ENCODE peak calls at places on chromosomes 1 and 21, in eight cellular contexts. S, P, W, V, U, N, F and D are unnamed samples.
A peak's percentile ranks its signal among the peaks of the same experiment; 100 is the strongest.

GRCh38 chr1:238476881-238477280 is 586.2 kb upstream of the ZP4 start:
- DNase-seq in N (no peak), P (no peak), W (no peak), F (no peak), V (no peak), U (no peak), S (peak; percentile 5), D (no peak)

GRCh38 chr1:1426496-1426960 is 5.5 kb upstream of the ANKRD65 start:
- DNase-seq in S (no peak), V (no peak), U (no peak), P (no peak), N (no peak), W (no peak), F (no peak), D (no peak)

GRCh38 chr1:228095161-228095560 is 8.0 kb downstream of the C1orf35 start:
- DNase-seq in V (peak; percentile 4), W (no peak), S (no peak), F (no peak), N (no peak), P (no peak), U (no peak), D (no peak)

GRCh38 chr1:203569490-203570318 is 56.9 kb upstream of the ATP2B4 start:
- DNase-seq in V (no peak), N (peak; percentile 94), W (no peak), P (no peak), F (no peak), S (no peak), U (no peak), D (no peak)

GRCh38 chr1:231494439-231495110 is 33.9 kb upstream of the TSNAX start:
- DNase-seq in F (no peak), P (no peak), N (no peak), V (no peak), S (no peak), W (no peak), U (no peak), D (no peak)

GRCh38 chr21:42113926-42114409 is 42.9 kb downstream of the UMODL1 start:
- DNase-seq in P (no peak), V (no peak), F (peak; percentile 53), U (no peak), W (no peak), N (no peak), S (peak; percentile 41), D (peak; percentile 49)

GRCh38 chr1:50968884-50969610 is 998 bp upstream of the CDKN2C start:
- DNase-seq in W (peak; percentile 84), S (peak; percentile 91), F (peak; percentile 50), U (peak; percentile 78), N (peak; percentile 52), V (peak; percentile 37), P (no peak), D (peak; percentile 77)

GRCh38 chr1:44511769-44512168 is 106.7 kb downstream of the RNF220 start:
- DNase-seq in P (no peak), V (no peak), S (no peak), U (no peak), F (no peak), W (no peak), N (no peak), D (no peak)

GRCh38 chr1:81142099-81142776 is 658.5 kb upstream of the ADGRL2 start:
- DNase-seq in V (no peak), S (no peak), U (no peak), P (no peak), F (no peak), W (no peak), N (peak; percentile 50), D (no peak)

GRCh38 chr1:244851546-244852231 is 12.7 kb downstream of the HNRNPU start:
- DNase-seq in W (no peak), P (no peak), F (no peak), S (no peak), V (no peak), N (no peak), U (no peak), D (no peak)

GRCh38 chr21:27382404-27382803 is 415.5 kb upstream of the ADAMTS5 start:
- DNase-seq in F (no peak), P (peak; percentile 17), W (no peak), S (no peak), N (no peak), V (no peak), U (no peak), D (no peak)